ENCODE peak calls at places on chromosomes 11 and 22, in four cellular contexts. P is EL; Q is RPMI8226; Z is activated CD8-positive, alpha-beta T cell treated with anti-CD3 and anti-CD28 coated beads, Interleukin-2, amount 10 ng/mL, durations not matched to agents 7 days and 5 days. E is an unnamed sample.

GRCh38 chr22:41523464-41524221 is 20.6 kb downstream of the POLR3H start:
- DNase-seq in Z (no peak), Q (no peak), P (peak), E (no peak)

GRCh38 chr11:115316682-115317081 is 187.5 kb downstream of the CADM1 start:
- DNase-seq in Z (no peak), P (no peak), Q (no peak), E (no peak)

GRCh38 chr11:96127596-96127959 is 203.7 kb upstream of the MTMR2 start:
- DNase-seq in Z (no peak), P (no peak), Q (no peak), E (no peak)

GRCh38 chr11:8567597-8568198 is 26.3 kb downstream of the STK33 start:
- DNase-seq in Z (no peak), P (peak), Q (no peak), E (no peak)

GRCh38 chr11:126544311-126545056 is 189.0 kb downstream of the ST3GAL4 start:
- DNase-seq in Q (no peak), Z (no peak), P (no peak), E (peak)

GRCh38 chr22:42168476-42168875 is 37.9 kb upstream of the CYP2D6 start:
- DNase-seq in P (no peak), Q (no peak), Z (no peak), E (no peak)

GRCh38 chr11:46391578-46392420 is at the start of gene CHRM4:
- DNase-seq in P (peak), Z (no peak), Q (no peak), E (peak)

GRCh38 chr11:74696932-74697687 is 34.1 kb downstream of the CHRDL2 start:
- DNase-seq in Q (no peak), P (peak), Z (no peak), E (no peak)

GRCh38 chr11:98874050-98874449 is 146.7 kb upstream of the CNTN5 start:
- DNase-seq in Z (no peak), P (no peak), Q (no peak), E (no peak)

GRCh38 chr11:13324709-13325108 is 47.1 kb downstream of the BMAL1 start:
- DNase-seq in P (no peak), Z (no peak), Q (peak), E (no peak)

GRCh38 chr22:48548391-48548790 is 1279.3 kb downstream of the BRD1 start:
- DNase-seq in P (no peak), Q (no peak), Z (no peak), E (no peak)

GRCh38 chr11:720642-721346 is 14.8 kb downstream of the EPS8L2 start:
- DNase-seq in Q (peak), P (peak), Z (peak), E (no peak)

GRCh38 chr22:49027122-49027670 is 800.5 kb downstream of the BRD1 start:
- DNase-seq in Q (no peak), Z (no peak), P (no peak), E (no peak)